ENCODE peak calls at places on chromosomes 6 and 20, in six cellular contexts. A, M, R, G, V and X are unnamed samples.

GRCh38 chr6:135851442-135852271 is at the start of gene PDE7B:
- DNase-seq in A (peak), M (peak), R (peak), G (peak), V (peak), X (peak)

GRCh38 chr6:46776070-46776752 is 17.0 kb upstream of the MEP1A start:
- DNase-seq in A (no peak), M (no peak), R (no peak), G (no peak), V (no peak), X (no peak)

GRCh38 chr6:28838634-28839442 is 84.9 kb downstream of the TRIM27 start:
- DNase-seq in A (peak), M (peak), R (peak), G (peak), V (peak), X (peak)

GRCh38 chr20:25065625-25066338 is 7.8 kb upstream of the ACSS1 start:
- DNase-seq in A (peak), M (no peak), R (peak), G (peak), V (peak), X (peak)

GRCh38 chr20:34990661-34991214 is 35.1 kb downstream of the MYH7B start:
- DNase-seq in A (no peak), M (no peak), R (no peak), G (no peak), V (no peak), X (no peak)

GRCh38 chr6:154522576-154522975 is 12.1 kb upstream of the CNKSR3 start:
- DNase-seq in A (no peak), M (no peak), R (no peak), G (peak), V (no peak), X (no peak)

GRCh38 chr20:40511478-40511877 is 177.6 kb downstream of the MAFB start:
- DNase-seq in A (no peak), M (peak), R (peak), G (peak), V (no peak), X (no peak)

GRCh38 chr6:75830959-75831885 is 82.2 kb downstream of the MYO6 start:
- DNase-seq in A (peak), M (peak), R (peak), G (peak), V (no peak), X (no peak)

GRCh38 chr6:422423-423061 is 31.0 kb downstream of the IRF4 start:
- DNase-seq in A (peak), M (peak), R (peak), G (peak), V (no peak), X (no peak)

GRCh38 chr6:156729248-156729647 is 47.9 kb upstream of the ARID1B start:
- DNase-seq in A (peak), M (peak), R (peak), G (peak), V (no peak), X (no peak)

GRCh38 chr6:45586216-45587171 is 208.8 kb upstream of the SUPT3H start:
- DNase-seq in A (peak), M (no peak), R (peak), G (no peak), V (peak), X (peak)

GRCh38 chr6:32114853-32115252 is 5.7 kb upstream of the TNXB start:
- DNase-seq in A (no peak), M (no peak), R (no peak), G (no peak), V (no peak), X (no peak)
- H3K4me3 ChIP-seq in A (no peak), M (no peak), R (no peak), G (no peak), V (no peak), X (no peak)

GRCh38 chr6:111427341-111428116 is 55.5 kb downstream of the REV3L start:
- DNase-seq in A (peak), M (peak), R (peak), G (peak), V (no peak), X (no peak)
- H3K4me3 ChIP-seq in A (peak), M (no peak), R (peak), G (no peak), V (no peak), X (no peak)

GRCh38 chr20:45833030-45833882 is at the start of gene SNX21:
- DNase-seq in A (peak), M (peak), R (peak), G (peak), V (peak), X (peak)
- H3K4me3 ChIP-seq in A (peak), M (peak), R (peak), G (peak), V (peak), X (peak)

DNA sequence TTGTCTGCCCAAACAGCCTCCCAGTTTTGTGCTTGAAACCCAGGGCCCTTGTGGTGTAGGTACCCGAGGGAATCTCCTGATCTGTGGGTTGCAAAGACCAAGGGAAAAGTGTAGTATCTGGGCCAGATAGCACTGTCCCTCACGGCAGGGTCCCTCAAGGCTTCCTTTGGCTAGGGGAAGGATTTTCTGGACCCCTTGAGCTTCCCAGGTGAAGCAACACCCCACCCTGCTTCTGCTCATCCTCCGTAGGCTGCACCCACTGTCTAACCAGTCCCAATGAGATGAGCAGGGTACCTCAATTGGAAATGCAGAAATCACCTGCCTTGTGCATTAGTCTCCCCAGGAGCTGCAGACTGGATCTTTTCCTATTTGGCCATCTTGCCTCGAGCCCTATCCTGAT is 791.8 kb upstream of the MANEA start:
- DNase-seq in A (no peak), M (no peak), R (no peak), G (no peak), V (no peak), X (no peak)
- H3K4me3 ChIP-seq in A (no peak), M (no peak), R (no peak), G (no peak), V (no peak), X (no peak)